ENCODE peak calls at places on chromosomes 12 and 14, in four cellular contexts. One of them, this sample, is unnamed.
A peak's percentile ranks its signal among the peaks of the same experiment; 100 is the strongest.

GRCh38 chr14:100915582-100915981 is 12.1 kb upstream of the RTL1 start:
- DNase-seq in GM23338: no peak
- DNase-seq in omental fat pad: no peak
- DNase-seq in PC-3: no peak
- DNase-seq in this sample: no peak

GRCh38 chr12:25072901-25073645 is 121.9 kb downstream of the DNAI7 start:
- DNase-seq in GM23338: no peak
- DNase-seq in omental fat pad: no peak
- DNase-seq in PC-3: no peak
- DNase-seq in this sample: no peak

GRCh38 chr14:68910540-68910939 is 68.6 kb downstream of the ACTN1 start:
- DNase-seq in GM23338: no peak
- DNase-seq in omental fat pad: no peak
- DNase-seq in PC-3: no peak
- DNase-seq in this sample: no peak

GRCh38 chr12:52191841-52192791 is at the start of gene KRT80:
- DNase-seq in GM23338: no peak
- DNase-seq in omental fat pad: peak; percentile 92
- DNase-seq in PC-3: peak; percentile 99
- DNase-seq in this sample: peak; percentile 98

GRCh38 chr12:42086021-42086420 is 58.7 kb downstream of the GXYLT1 start:
- DNase-seq in GM23338: no peak
- DNase-seq in omental fat pad: no peak
- DNase-seq in PC-3: no peak
- DNase-seq in this sample: no peak

GRCh38 chr14:75494898-75495297 is 27.4 kb upstream of the BATF start:
- DNase-seq in GM23338: no peak
- DNase-seq in omental fat pad: no peak
- DNase-seq in PC-3: peak; percentile 13
- DNase-seq in this sample: no peak

GRCh38 chr12:65508281-65509035 is 230.0 kb downstream of the MSRB3 start:
- DNase-seq in GM23338: no peak
- DNase-seq in omental fat pad: no peak
- DNase-seq in PC-3: no peak
- DNase-seq in this sample: no peak

GRCh38 chr14:68574461-68574860 is 218.4 kb downstream of the ZFP36L1 start:
- DNase-seq in GM23338: no peak
- DNase-seq in omental fat pad: no peak
- DNase-seq in PC-3: no peak
- DNase-seq in this sample: no peak

GRCh38 chr12:101939856-101940265 is 62.5 kb downstream of the DRAM1 start:
- DNase-seq in GM23338: peak; percentile 90
- DNase-seq in omental fat pad: no peak
- DNase-seq in PC-3: peak; percentile 77
- DNase-seq in this sample: peak; percentile 81

GRCh38 chr12:78229491-78230209 is 399.0 kb downstream of the NAV3 start:
- DNase-seq in GM23338: peak; percentile 83
- DNase-seq in omental fat pad: no peak
- DNase-seq in PC-3: peak; percentile 83
- DNase-seq in this sample: peak; percentile 58

GRCh38 chr14:99515301-99516155 is 34.3 kb downstream of the CCNK start:
- DNase-seq in GM23338: no peak
- DNase-seq in omental fat pad: no peak
- DNase-seq in PC-3: no peak
- DNase-seq in this sample: no peak

GRCh38 chr14:93023039-93023438 is 92.7 kb downstream of the ITPK1 start:
- DNase-seq in GM23338: peak; percentile 62
- DNase-seq in omental fat pad: no peak
- DNase-seq in PC-3: peak; percentile 22
- DNase-seq in this sample: no peak

GRCh38 chr14:24440606-24441399 is 1.8 kb downstream of the SDR39U1 start:
- DNase-seq in GM23338: no peak
- DNase-seq in omental fat pad: no peak
- DNase-seq in PC-3: no peak
- DNase-seq in this sample: no peak

GRCh38 chr12:112314981-112315380 is 67.2 kb downstream of the HECTD4 start:
- DNase-seq in GM23338: no peak
- DNase-seq in omental fat pad: no peak
- DNase-seq in PC-3: no peak
- DNase-seq in this sample: no peak

GRCh38 chr14:26947265-26947664 is 349.4 kb upstream of the NOVA1 start:
- DNase-seq in GM23338: no peak
- DNase-seq in omental fat pad: no peak
- DNase-seq in PC-3: no peak
- DNase-seq in this sample: no peak

GRCh38 chr12:68405292-68405900 is 73.2 kb upstream of the MDM1 start:
- DNase-seq in GM23338: no peak
- DNase-seq in omental fat pad: no peak
- DNase-seq in PC-3: peak; percentile 23
- DNase-seq in this sample: no peak

GRCh38 chr14:68973639-68974038 is 5.5 kb downstream of the ACTN1 start:
- DNase-seq in GM23338: no peak
- DNase-seq in omental fat pad: no peak
- DNase-seq in PC-3: no peak
- DNase-seq in this sample: no peak

GRCh38 chr12:131087991-131088700 is 134.4 kb downstream of the ADGRD1 start:
- DNase-seq in GM23338: no peak
- DNase-seq in omental fat pad: no peak
- DNase-seq in PC-3: no peak
- DNase-seq in this sample: no peak

GRCh38 chr14:93788557-93789365 is 476 bp upstream of the PRIMA1 start:
- DNase-seq in GM23338: peak; percentile 78
- DNase-seq in omental fat pad: no peak
- DNase-seq in PC-3: peak; percentile 12
- DNase-seq in this sample: peak; percentile 42

GRCh38 chr12:92987846-92988621 is 58.9 kb upstream of the EEA1 start:
- DNase-seq in GM23338: peak; percentile 16
- DNase-seq in omental fat pad: no peak
- DNase-seq in PC-3: no peak
- DNase-seq in this sample: no peak

GRCh38 chr12:41014643-41015020 is 173.5 kb upstream of the PDZRN4 start:
- DNase-seq in GM23338: no peak
- DNase-seq in omental fat pad: no peak
- DNase-seq in PC-3: peak; percentile 52
- DNase-seq in this sample: no peak

GRCh38 chr12:25557830-25558436 is 4.8 kb upstream of the LMNTD1 start:
- DNase-seq in GM23338: peak; percentile 89
- DNase-seq in omental fat pad: no peak
- DNase-seq in PC-3: peak; percentile 75
- DNase-seq in this sample: peak; percentile 64

GRCh38 chr14:102195446-102195845 is 55.7 kb downstream of the WDR20 start:
- DNase-seq in GM23338: no peak
- DNase-seq in omental fat pad: no peak
- DNase-seq in PC-3: no peak
- DNase-seq in this sample: no peak

GRCh38 chr12:26121841-26122680 is 2.8 kb downstream of the BHLHE41 start:
- DNase-seq in GM23338: peak; percentile 51
- DNase-seq in omental fat pad: no peak
- DNase-seq in PC-3: peak; percentile 35
- DNase-seq in this sample: peak; percentile 8

GRCh38 chr14:39946796-39947195 is 514.6 kb upstream of the FBXO33 start:
- DNase-seq in GM23338: peak; percentile 0
- DNase-seq in omental fat pad: no peak
- DNase-seq in PC-3: peak; percentile 62
- DNase-seq in this sample: peak; percentile 46

GRCh38 chr14:74650927-74651686 is 39.1 kb upstream of the LTBP2 start:
- DNase-seq in GM23338: no peak
- DNase-seq in omental fat pad: no peak
- DNase-seq in PC-3: no peak
- DNase-seq in this sample: no peak

GRCh38 chr12:88743946-88744685 is 163.8 kb upstream of the KITLG start:
- DNase-seq in GM23338: no peak
- DNase-seq in omental fat pad: no peak
- DNase-seq in PC-3: no peak
- DNase-seq in this sample: no peak

GRCh38 chr14:68685419-68686211 is 107.3 kb downstream of the ZFP36L1 start:
- DNase-seq in GM23338: no peak
- DNase-seq in omental fat pad: no peak
- DNase-seq in PC-3: peak; percentile 95
- DNase-seq in this sample: peak; percentile 91

GRCh38 chr12:78179346-78179745 is 348.7 kb downstream of the NAV3 start:
- DNase-seq in GM23338: no peak
- DNase-seq in omental fat pad: no peak
- DNase-seq in PC-3: no peak
- DNase-seq in this sample: no peak

GRCh38 chr14:44897844-44898151 is 63.9 kb downstream of the KLHL28 start:
- DNase-seq in GM23338: no peak
- DNase-seq in omental fat pad: no peak
- DNase-seq in PC-3: peak; percentile 66
- DNase-seq in this sample: peak; percentile 47
- TF ChIP-seq CTCF in GM23338: no peak
- TF ChIP-seq CTCF in omental fat pad: no peak
- TF ChIP-seq CTCF in PC-3: no peak
- TF ChIP-seq CTCF in this sample: no peak

GRCh38 chr14:57884175-57884574 is 18.3 kb upstream of the SLC35F4 start:
- DNase-seq in GM23338: no peak
- DNase-seq in omental fat pad: no peak
- DNase-seq in PC-3: peak; percentile 61
- DNase-seq in this sample: peak; percentile 12
- TF ChIP-seq CTCF in GM23338: no peak
- TF ChIP-seq CTCF in omental fat pad: no peak
- TF ChIP-seq CTCF in PC-3: peak; percentile 86
- TF ChIP-seq CTCF in this sample: peak; percentile 52

DNA sequence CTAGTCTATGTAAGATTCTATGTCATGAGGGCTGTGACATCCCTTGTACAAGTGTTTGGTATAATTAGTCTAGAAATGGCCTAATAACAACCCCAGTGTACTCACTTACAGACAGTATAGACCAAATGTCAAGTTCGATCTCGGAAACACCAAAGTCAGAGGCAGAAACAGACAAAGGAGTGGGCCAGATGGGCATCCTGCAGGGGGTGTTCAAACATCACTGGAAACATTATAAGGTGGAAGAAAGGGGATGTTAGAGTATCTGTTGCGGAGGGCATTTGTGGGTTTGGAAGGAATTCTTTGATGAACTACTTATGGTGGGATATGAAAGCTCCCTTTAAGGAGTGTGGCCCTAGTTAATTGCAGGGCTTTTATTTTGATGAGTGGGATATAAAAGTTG is 134.6 kb downstream of the ESR2 start:
- DNase-seq in GM23338: no peak
- DNase-seq in omental fat pad: no peak
- DNase-seq in PC-3: no peak
- DNase-seq in this sample: no peak
- TF ChIP-seq CTCF in GM23338: peak; percentile 57
- TF ChIP-seq CTCF in omental fat pad: no peak
- TF ChIP-seq CTCF in PC-3: peak; percentile 16
- TF ChIP-seq CTCF in this sample: no peak

GRCh38 chr12:22190969-22191368 is 143.5 kb downstream of the ST8SIA1 start:
- DNase-seq in GM23338: no peak
- DNase-seq in omental fat pad: no peak
- DNase-seq in PC-3: no peak
- DNase-seq in this sample: no peak
- TF ChIP-seq CTCF in GM23338: no peak
- TF ChIP-seq CTCF in omental fat pad: no peak
- TF ChIP-seq CTCF in PC-3: no peak
- TF ChIP-seq CTCF in this sample: no peak

GRCh38 chr12:54051916-54052744 is 1.5 kb upstream of the HOXC4 start:
- DNase-seq in GM23338: no peak
- DNase-seq in omental fat pad: no peak
- DNase-seq in PC-3: peak; percentile 59
- DNase-seq in this sample: no peak

GRCh38 chr12:54051081-54051912 is 2.3 kb upstream of the HOXC4 start:
- DNase-seq in GM23338: no peak
- DNase-seq in omental fat pad: no peak
- DNase-seq in PC-3: no peak
- DNase-seq in this sample: peak; percentile 29

GRCh38 chr12:54053625-54054441 is at the start of gene HOXC4:
- DNase-seq in GM23338: no peak
- DNase-seq in omental fat pad: no peak
- DNase-seq in PC-3: no peak
- DNase-seq in this sample: no peak

GRCh38 chr12:54054442-54055332 is 1.1 kb downstream of the HOXC4 start:
- DNase-seq in GM23338: no peak
- DNase-seq in omental fat pad: no peak
- DNase-seq in PC-3: no peak
- DNase-seq in this sample: no peak

DNA sequence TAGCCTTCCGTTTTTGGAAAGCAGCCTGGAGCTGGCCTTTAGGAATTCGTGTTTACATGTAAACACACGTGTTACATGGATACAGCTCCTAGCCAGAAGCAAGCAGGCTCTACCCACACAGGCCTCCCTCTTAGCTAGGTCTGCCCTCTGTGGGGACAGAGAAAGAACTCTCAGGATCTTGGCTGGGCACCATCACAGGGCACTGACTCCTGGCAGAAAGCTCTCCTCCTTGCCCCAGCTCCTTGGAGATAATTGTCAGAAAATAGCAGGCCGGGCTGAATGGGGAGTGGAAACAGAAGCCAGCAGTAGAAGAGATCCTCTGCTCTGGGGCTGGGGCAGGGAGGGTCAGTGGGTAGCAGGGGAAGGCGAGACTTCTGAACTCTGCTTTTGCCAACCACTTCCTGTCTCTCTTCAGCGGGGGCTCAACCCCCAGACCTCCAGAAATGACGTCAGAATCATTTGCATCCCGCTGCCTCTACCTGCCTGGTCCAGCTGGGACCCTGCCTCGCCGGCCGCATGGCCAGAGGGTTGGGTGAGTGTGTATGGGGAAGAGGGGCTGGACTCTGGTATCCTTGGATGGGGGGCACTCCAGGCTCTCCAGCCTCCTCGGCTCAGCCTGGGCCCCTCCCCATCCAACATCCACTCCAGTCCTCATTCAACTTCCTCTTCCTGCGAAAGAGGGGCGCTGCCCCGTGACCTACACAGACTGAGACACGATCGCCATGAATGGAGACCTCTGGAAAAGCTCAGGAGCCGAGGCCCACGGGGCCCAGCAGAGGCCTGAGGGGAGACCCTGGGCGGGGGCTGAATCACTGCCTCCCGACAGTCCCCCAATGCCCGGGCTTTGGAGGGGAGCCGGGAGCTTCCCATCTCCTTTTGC is 650 bp upstream of the HOXC4 start:
- DNase-seq in GM23338: no peak
- DNase-seq in omental fat pad: no peak
- DNase-seq in PC-3: no peak
- DNase-seq in this sample: no peak
- TF ChIP-seq CTCF in GM23338: no peak
- TF ChIP-seq CTCF in omental fat pad: no peak
- TF ChIP-seq CTCF in PC-3: no peak
- TF ChIP-seq CTCF in this sample: no peak

GRCh38 chr14:45156067-45156466 is 20.3 kb downstream of the FANCM start:
- DNase-seq in GM23338: no peak
- DNase-seq in omental fat pad: no peak
- DNase-seq in PC-3: no peak
- DNase-seq in this sample: no peak
- TF ChIP-seq CTCF in GM23338: no peak
- TF ChIP-seq CTCF in omental fat pad: no peak
- TF ChIP-seq CTCF in PC-3: no peak
- TF ChIP-seq CTCF in this sample: no peak